ENCODE peak calls at places on chromosome 10, in nine cellular contexts. One of them, this sample, is unnamed.

GRCh38 chr10:18221123-18221522 is 80.9 kb downstream of the CACNB2 start:
- DNase-seq in AG10803: peak; percentile 24
- DNase-seq in brain microvascular endothelial cell: no peak
- DNase-seq in activated gamma-delta T cell: no peak
- DNase-seq in effector memory CD4-positive, alpha-beta T cell: no peak
- DNase-seq in activated T-cell treated with anti-CD3 and anti-CD28 coated beads, Interleukin-2, amount 50 U/mL, for 72 hours: no peak
- DNase-seq in stimulated activated CD4-positive, alpha-beta T cell treated with anti-CD3 and anti-CD28 coated beads, TNF-alpha, amount 100 ng/mL, for 48 hours: no peak
- DNase-seq in activated CD4-positive, CD25-positive, alpha-beta regulatory T cell treated with anti-CD3 and anti-CD28 coated beads, Interleukin-2, amount 50 U/mL, for 72 hours: no peak
- DNase-seq in heart right ventricle: no peak
- DNase-seq in this sample: no peak

GRCh38 chr10:63470928-63471327 is 5.2 kb upstream of the JMJD1C start:
- DNase-seq in AG10803: no peak
- DNase-seq in brain microvascular endothelial cell: no peak
- DNase-seq in activated gamma-delta T cell: no peak
- DNase-seq in effector memory CD4-positive, alpha-beta T cell: no peak
- DNase-seq in activated T-cell treated with anti-CD3 and anti-CD28 coated beads, Interleukin-2, amount 50 U/mL, for 72 hours: no peak
- DNase-seq in stimulated activated CD4-positive, alpha-beta T cell treated with anti-CD3 and anti-CD28 coated beads, TNF-alpha, amount 100 ng/mL, for 48 hours: no peak
- DNase-seq in activated CD4-positive, CD25-positive, alpha-beta regulatory T cell treated with anti-CD3 and anti-CD28 coated beads, Interleukin-2, amount 50 U/mL, for 72 hours: no peak
- DNase-seq in heart right ventricle: no peak
- DNase-seq in this sample: no peak

GRCh38 chr10:132101529-132101928 is 35.8 kb downstream of the JAKMIP3 start:
- DNase-seq in AG10803: no peak
- DNase-seq in brain microvascular endothelial cell: no peak
- DNase-seq in activated gamma-delta T cell: no peak
- DNase-seq in effector memory CD4-positive, alpha-beta T cell: no peak
- DNase-seq in activated T-cell treated with anti-CD3 and anti-CD28 coated beads, Interleukin-2, amount 50 U/mL, for 72 hours: no peak
- DNase-seq in stimulated activated CD4-positive, alpha-beta T cell treated with anti-CD3 and anti-CD28 coated beads, TNF-alpha, amount 100 ng/mL, for 48 hours: no peak
- DNase-seq in activated CD4-positive, CD25-positive, alpha-beta regulatory T cell treated with anti-CD3 and anti-CD28 coated beads, Interleukin-2, amount 50 U/mL, for 72 hours: no peak
- DNase-seq in heart right ventricle: no peak
- DNase-seq in this sample: no peak

GRCh38 chr10:132704008-132704814 is 81.7 kb downstream of the NKX6-2 start:
- DNase-seq in AG10803: no peak
- DNase-seq in brain microvascular endothelial cell: no peak
- DNase-seq in activated gamma-delta T cell: no peak
- DNase-seq in effector memory CD4-positive, alpha-beta T cell: no peak
- DNase-seq in activated T-cell treated with anti-CD3 and anti-CD28 coated beads, Interleukin-2, amount 50 U/mL, for 72 hours: no peak
- DNase-seq in stimulated activated CD4-positive, alpha-beta T cell treated with anti-CD3 and anti-CD28 coated beads, TNF-alpha, amount 100 ng/mL, for 48 hours: no peak
- DNase-seq in activated CD4-positive, CD25-positive, alpha-beta regulatory T cell treated with anti-CD3 and anti-CD28 coated beads, Interleukin-2, amount 50 U/mL, for 72 hours: no peak
- DNase-seq in heart right ventricle: no peak
- DNase-seq in this sample: peak; percentile 60

GRCh38 chr10:3835770-3836169 is 50.8 kb upstream of the KLF6 start:
- DNase-seq in AG10803: no peak
- DNase-seq in brain microvascular endothelial cell: no peak
- DNase-seq in activated gamma-delta T cell: no peak
- DNase-seq in effector memory CD4-positive, alpha-beta T cell: no peak
- DNase-seq in activated T-cell treated with anti-CD3 and anti-CD28 coated beads, Interleukin-2, amount 50 U/mL, for 72 hours: no peak
- DNase-seq in stimulated activated CD4-positive, alpha-beta T cell treated with anti-CD3 and anti-CD28 coated beads, TNF-alpha, amount 100 ng/mL, for 48 hours: no peak
- DNase-seq in activated CD4-positive, CD25-positive, alpha-beta regulatory T cell treated with anti-CD3 and anti-CD28 coated beads, Interleukin-2, amount 50 U/mL, for 72 hours: no peak
- DNase-seq in heart right ventricle: peak; percentile 38
- DNase-seq in this sample: no peak

GRCh38 chr10:22649390-22649841 is 65.0 kb downstream of the PIP4K2A start:
- DNase-seq in AG10803: no peak
- DNase-seq in brain microvascular endothelial cell: no peak
- DNase-seq in activated gamma-delta T cell: no peak
- DNase-seq in effector memory CD4-positive, alpha-beta T cell: no peak
- DNase-seq in activated T-cell treated with anti-CD3 and anti-CD28 coated beads, Interleukin-2, amount 50 U/mL, for 72 hours: peak; percentile 51
- DNase-seq in stimulated activated CD4-positive, alpha-beta T cell treated with anti-CD3 and anti-CD28 coated beads, TNF-alpha, amount 100 ng/mL, for 48 hours: no peak
- DNase-seq in activated CD4-positive, CD25-positive, alpha-beta regulatory T cell treated with anti-CD3 and anti-CD28 coated beads, Interleukin-2, amount 50 U/mL, for 72 hours: no peak
- DNase-seq in heart right ventricle: no peak
- DNase-seq in this sample: no peak

GRCh38 chr10:125093199-125093841 is 67.0 kb downstream of the CTBP2 start:
- DNase-seq in AG10803: peak; percentile 71
- DNase-seq in brain microvascular endothelial cell: peak; percentile 71
- DNase-seq in activated gamma-delta T cell: no peak
- DNase-seq in effector memory CD4-positive, alpha-beta T cell: no peak
- DNase-seq in activated T-cell treated with anti-CD3 and anti-CD28 coated beads, Interleukin-2, amount 50 U/mL, for 72 hours: no peak
- DNase-seq in stimulated activated CD4-positive, alpha-beta T cell treated with anti-CD3 and anti-CD28 coated beads, TNF-alpha, amount 100 ng/mL, for 48 hours: no peak
- DNase-seq in activated CD4-positive, CD25-positive, alpha-beta regulatory T cell treated with anti-CD3 and anti-CD28 coated beads, Interleukin-2, amount 50 U/mL, for 72 hours: no peak
- DNase-seq in heart right ventricle: peak; percentile 66
- DNase-seq in this sample: peak; percentile 60

GRCh38 chr10:118835682-118836326 is 81.0 kb upstream of the CACUL1 start:
- DNase-seq in AG10803: no peak
- DNase-seq in brain microvascular endothelial cell: no peak
- DNase-seq in activated gamma-delta T cell: no peak
- DNase-seq in effector memory CD4-positive, alpha-beta T cell: no peak
- DNase-seq in activated T-cell treated with anti-CD3 and anti-CD28 coated beads, Interleukin-2, amount 50 U/mL, for 72 hours: no peak
- DNase-seq in stimulated activated CD4-positive, alpha-beta T cell treated with anti-CD3 and anti-CD28 coated beads, TNF-alpha, amount 100 ng/mL, for 48 hours: no peak
- DNase-seq in activated CD4-positive, CD25-positive, alpha-beta regulatory T cell treated with anti-CD3 and anti-CD28 coated beads, Interleukin-2, amount 50 U/mL, for 72 hours: no peak
- DNase-seq in heart right ventricle: no peak
- DNase-seq in this sample: no peak

GRCh38 chr10:21624951-21625350 is 90.9 kb downstream of the MLLT10 start:
- DNase-seq in AG10803: no peak
- DNase-seq in brain microvascular endothelial cell: no peak
- DNase-seq in activated gamma-delta T cell: no peak
- DNase-seq in effector memory CD4-positive, alpha-beta T cell: no peak
- DNase-seq in activated T-cell treated with anti-CD3 and anti-CD28 coated beads, Interleukin-2, amount 50 U/mL, for 72 hours: no peak
- DNase-seq in stimulated activated CD4-positive, alpha-beta T cell treated with anti-CD3 and anti-CD28 coated beads, TNF-alpha, amount 100 ng/mL, for 48 hours: no peak
- DNase-seq in activated CD4-positive, CD25-positive, alpha-beta regulatory T cell treated with anti-CD3 and anti-CD28 coated beads, Interleukin-2, amount 50 U/mL, for 72 hours: no peak
- DNase-seq in heart right ventricle: no peak
- DNase-seq in this sample: no peak

GRCh38 chr10:78259394-78259793 is 225.7 kb downstream of the RPS24 start:
- DNase-seq in AG10803: no peak
- DNase-seq in brain microvascular endothelial cell: no peak
- DNase-seq in activated gamma-delta T cell: no peak
- DNase-seq in effector memory CD4-positive, alpha-beta T cell: no peak
- DNase-seq in activated T-cell treated with anti-CD3 and anti-CD28 coated beads, Interleukin-2, amount 50 U/mL, for 72 hours: no peak
- DNase-seq in stimulated activated CD4-positive, alpha-beta T cell treated with anti-CD3 and anti-CD28 coated beads, TNF-alpha, amount 100 ng/mL, for 48 hours: no peak
- DNase-seq in activated CD4-positive, CD25-positive, alpha-beta regulatory T cell treated with anti-CD3 and anti-CD28 coated beads, Interleukin-2, amount 50 U/mL, for 72 hours: no peak
- DNase-seq in heart right ventricle: no peak
- DNase-seq in this sample: no peak

GRCh38 chr10:76428541-76429330 is 997.3 kb downstream of the LRMDA start:
- DNase-seq in AG10803: peak; percentile 95
- DNase-seq in brain microvascular endothelial cell: peak; percentile 92
- DNase-seq in activated gamma-delta T cell: no peak
- DNase-seq in effector memory CD4-positive, alpha-beta T cell: no peak
- DNase-seq in activated T-cell treated with anti-CD3 and anti-CD28 coated beads, Interleukin-2, amount 50 U/mL, for 72 hours: no peak
- DNase-seq in stimulated activated CD4-positive, alpha-beta T cell treated with anti-CD3 and anti-CD28 coated beads, TNF-alpha, amount 100 ng/mL, for 48 hours: no peak
- DNase-seq in activated CD4-positive, CD25-positive, alpha-beta regulatory T cell treated with anti-CD3 and anti-CD28 coated beads, Interleukin-2, amount 50 U/mL, for 72 hours: no peak
- DNase-seq in heart right ventricle: no peak
- DNase-seq in this sample: no peak

GRCh38 chr10:2925631-2926030 is 141.7 kb upstream of the PFKP start:
- DNase-seq in AG10803: peak; percentile 28
- DNase-seq in brain microvascular endothelial cell: peak; percentile 73
- DNase-seq in activated gamma-delta T cell: no peak
- DNase-seq in effector memory CD4-positive, alpha-beta T cell: no peak
- DNase-seq in activated T-cell treated with anti-CD3 and anti-CD28 coated beads, Interleukin-2, amount 50 U/mL, for 72 hours: no peak
- DNase-seq in stimulated activated CD4-positive, alpha-beta T cell treated with anti-CD3 and anti-CD28 coated beads, TNF-alpha, amount 100 ng/mL, for 48 hours: no peak
- DNase-seq in activated CD4-positive, CD25-positive, alpha-beta regulatory T cell treated with anti-CD3 and anti-CD28 coated beads, Interleukin-2, amount 50 U/mL, for 72 hours: no peak
- DNase-seq in heart right ventricle: peak; percentile 24
- DNase-seq in this sample: peak; percentile 81

This sample was measured in aorta.